ENCODE peak calls at places on chromosomes 1 and 21, in four cellular contexts. A is K562, G is HepG2, D is WTC11. L is an unnamed sample.

GRCh38 chr1:204988201-204988600 is 54.8 kb upstream of the CNTN2 start:
- DNase-seq in A (no peak), G (no peak), D (no peak), L (no peak)

GRCh38 chr1:19049128-19049768 is 92.8 kb upstream of the IFFO2 start:
- DNase-seq in A (no peak), G (no peak), D (no peak), L (no peak)

GRCh38 chr21:45542667-45543370 is 579 bp upstream of the SLC19A1 start:
- DNase-seq in A (no peak), G (no peak), D (peak; percentile 46), L (no peak)

GRCh38 chr1:243267346-243268283 is 11.8 kb downstream of the SDCCAG8 start:
- DNase-seq in A (no peak), G (no peak), D (no peak), L (no peak)

GRCh38 chr21:34243562-34243961 is 120.2 kb upstream of the KCNE2 start:
- DNase-seq in A (no peak), G (peak; percentile 5), D (peak; percentile 50), L (peak; percentile 40)

GRCh38 chr1:32774950-32775634 is 42.1 kb downstream of the YARS1 start:
- DNase-seq in A (no peak), G (no peak), D (no peak), L (no peak)

GRCh38 chr21:33825898-33826297 is 89.7 kb downstream of the ATP5PO start:
- DNase-seq in A (no peak), G (no peak), D (no peak), L (no peak)

GRCh38 chr1:68116643-68117235 is 66.3 kb upstream of the DIRAS3 start:
- DNase-seq in A (peak; percentile 44), G (peak; percentile 30), D (peak; percentile 41), L (peak; percentile 66)

GRCh38 chr21:37917612-37918011 is 1.4 kb upstream of the KCNJ6 start:
- DNase-seq in A (no peak), G (no peak), D (no peak), L (no peak)

GRCh38 chr21:45029298-45029967 is 44.9 kb upstream of the ADARB1 start:
- DNase-seq in A (no peak), G (peak; percentile 18), D (no peak), L (no peak)

GRCh38 chr1:219772265-219773036 is 155.9 kb downstream of the SLC30A10 start:
- DNase-seq in A (no peak), G (no peak), D (no peak), L (no peak)

GRCh38 chr1:180227843-180228647 is 2.0 kb upstream of the LHX4 start:
- DNase-seq in A (no peak), G (no peak), D (no peak), L (no peak)

GRCh38 chr21:44413566-44414290 is 41.6 kb upstream of the LRRC3 start:
- DNase-seq in A (no peak), G (no peak), D (no peak), L (no peak)

GRCh38 chr1:243598433-243598832 is 251.6 kb downstream of the AKT3 start:
- DNase-seq in A (no peak), G (no peak), D (no peak), L (no peak)

GRCh38 chr1:88189525-88189924 is 494.5 kb upstream of the PKN2 start:
- DNase-seq in A (no peak), G (no peak), D (no peak), L (no peak)

GRCh38 chr1:240765732-240766363 is 153.9 kb upstream of the GREM2 start:
- DNase-seq in A (no peak), G (no peak), D (no peak), L (no peak)

DNA sequence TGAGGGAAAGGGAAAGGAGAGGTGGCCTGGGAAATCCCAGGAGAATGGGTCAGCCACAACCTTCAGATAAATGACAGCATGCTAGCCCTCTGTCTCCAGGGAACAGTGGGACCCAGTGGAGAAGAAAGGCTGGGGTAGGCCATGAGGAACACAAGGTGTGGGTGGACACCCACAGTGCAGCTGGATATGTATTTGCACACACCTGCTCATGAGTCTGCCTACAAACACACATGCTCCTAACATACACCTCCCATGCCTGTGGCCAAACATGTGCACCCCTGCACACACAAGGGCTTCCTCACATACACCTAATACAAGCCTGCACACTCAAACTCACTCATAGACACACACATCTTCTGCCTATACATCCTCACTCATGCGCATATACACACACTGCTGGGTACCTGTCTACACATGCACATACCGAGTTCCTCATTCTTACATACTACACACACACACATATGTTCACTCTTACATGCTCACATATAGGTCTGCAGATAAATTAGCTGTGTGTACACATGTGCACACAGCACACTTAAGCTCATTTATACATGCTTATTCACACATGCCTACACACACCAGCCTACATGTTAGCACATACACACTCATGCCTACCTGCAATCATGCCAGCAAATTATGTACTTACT is 3.6 kb downstream of the C1orf216 start:
- DNase-seq in A (no peak), G (no peak), D (no peak), L (no peak)
- TF ChIP-seq ELF4 in A (no peak), G (no peak), D (no peak), L (no peak)

GRCh38 chr1:85282424-85282823 is 6.0 kb upstream of the BCL10 start:
- DNase-seq in A (peak; percentile 37), G (peak; percentile 54), D (peak; percentile 38), L (peak; percentile 43)
- TF ChIP-seq ELF4 in A (no peak), G (no peak), D (no peak), L (no peak)

DNA sequence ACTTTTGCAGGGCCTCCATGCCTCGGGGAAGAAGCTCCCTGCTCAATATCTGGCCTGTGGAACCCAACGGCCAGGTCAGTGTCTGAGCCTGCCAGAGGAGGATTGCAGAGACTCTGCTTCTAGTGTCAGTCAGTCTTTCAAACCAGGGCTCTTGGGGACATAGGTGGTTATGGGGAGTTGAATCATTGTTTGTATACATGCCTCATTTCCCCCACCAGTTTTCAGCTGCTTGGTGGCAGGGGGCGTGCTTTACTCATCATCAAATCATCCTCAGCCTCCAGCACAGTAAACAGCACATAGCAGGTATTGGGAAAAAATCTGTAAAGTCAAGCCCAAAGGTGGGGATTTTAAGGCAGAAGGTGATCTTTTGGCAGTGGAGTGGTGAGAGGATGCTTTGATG is 17.4 kb upstream of the FAM89A start:
- DNase-seq in A (no peak), G (no peak), D (no peak), L (no peak)
- TF ChIP-seq ELF4 in A (no peak), G (no peak), D (no peak), L (no peak)

DNA sequence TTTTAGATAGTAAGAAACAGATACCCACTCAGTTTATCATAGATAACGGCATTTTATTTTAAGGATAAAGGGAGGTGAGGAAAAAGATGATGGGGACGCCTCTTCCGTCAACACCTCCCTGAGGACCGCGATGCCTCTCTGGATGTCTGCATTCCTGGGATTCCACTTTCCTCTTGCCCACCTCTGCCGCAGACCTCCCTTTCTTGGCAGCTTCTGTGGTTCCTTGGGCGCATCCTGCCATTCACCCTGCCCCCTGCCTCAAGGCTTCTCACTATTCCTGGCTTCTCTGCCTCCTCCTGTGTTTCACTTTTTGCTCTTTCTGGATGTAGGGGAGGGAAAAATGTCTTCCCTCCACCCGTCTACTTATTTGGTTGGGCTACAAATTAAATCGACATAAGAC is 19.9 kb downstream of the HUNK start:
- DNase-seq in A (no peak), G (no peak), D (peak; percentile 43), L (no peak)
- TF ChIP-seq ELF4 in A (no peak), G (no peak), D (no peak), L (no peak)

DNA sequence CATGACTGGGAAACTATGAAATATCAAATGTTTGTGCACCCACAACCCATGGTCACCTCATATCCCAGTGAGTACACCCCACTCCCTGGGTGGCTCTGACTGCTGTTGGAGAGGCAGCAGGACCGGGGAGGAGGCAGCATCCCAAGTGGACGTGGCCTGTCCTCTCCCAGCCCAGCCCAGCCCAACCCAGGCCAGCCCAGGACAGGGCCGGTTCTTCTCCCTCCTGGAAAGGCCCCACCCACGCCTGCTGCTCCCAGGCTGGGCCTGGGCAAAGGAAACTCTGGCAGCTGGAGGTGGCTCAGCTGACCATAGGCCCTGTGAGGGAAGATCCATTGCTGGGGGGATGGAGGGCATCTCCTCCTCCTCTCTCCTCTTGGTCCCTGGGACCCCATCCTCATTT is 19.1 kb downstream of the MATN1 start:
- DNase-seq in A (no peak), G (no peak), D (no peak), L (no peak)
- TF ChIP-seq ELF4 in A (no peak), G (no peak), D (no peak), L (no peak)

GRCh38 chr1:64484651-64485050 is 14.7 kb downstream of the CACHD1 start:
- DNase-seq in A (no peak), G (no peak), D (no peak), L (no peak)
- TF ChIP-seq ELF4 in A (no peak), G (no peak), D (no peak), L (no peak)

GRCh38 chr1:202589190-202589680 is 121.0 kb downstream of the SYT2 start:
- DNase-seq in A (no peak), G (peak; percentile 88), D (no peak), L (no peak)
- TF ChIP-seq ELF4 in A (no peak), G (no peak), D (no peak), L (no peak)

GRCh38 chr1:5615076-5615475 is 377.1 kb downstream of the NPHP4 start:
- DNase-seq in A (no peak), G (no peak), D (no peak), L (no peak)

GRCh38 chr1:5611855-5612254 is 380.4 kb downstream of the NPHP4 start:
- DNase-seq in A (no peak), G (no peak), D (no peak), L (no peak)

GRCh38 chr1:5610432-5610831 is 381.8 kb downstream of the NPHP4 start:
- DNase-seq in A (no peak), G (no peak), D (no peak), L (no peak)

GRCh38 chr1:5616366-5617178 is 375.7 kb downstream of the NPHP4 start:
- DNase-seq in A (no peak), G (no peak), D (no peak), L (no peak)

GRCh38 chr1:5611431-5611830 is 380.8 kb downstream of the NPHP4 start:
- DNase-seq in A (no peak), G (no peak), D (no peak), L (no peak)
- TF ChIP-seq ELF4 in A (no peak), G (no peak), D (no peak), L (no peak)

GRCh38 chr1:172449585-172450523 is 6.0 kb upstream of the PIGC start:
- DNase-seq in A (peak; percentile 83), G (peak; percentile 85), D (peak; percentile 57), L (peak; percentile 78)
- TF ChIP-seq ELF4 in A (no peak), G (no peak), D (no peak), L (no peak)

GRCh38 chr1:4375812-4376211 is 278.6 kb upstream of the AJAP1 start:
- DNase-seq in A (no peak), G (no peak), D (no peak), L (no peak)

GRCh38 chr1:4379451-4380175 is 274.8 kb upstream of the AJAP1 start:
- DNase-seq in A (no peak), G (no peak), D (no peak), L (no peak)

GRCh38 chr1:4380564-4381168 is 273.7 kb upstream of the AJAP1 start:
- DNase-seq in A (no peak), G (peak; percentile 32), D (no peak), L (no peak)
- TF ChIP-seq ELF4 in A (no peak), G (no peak), D (no peak), L (no peak)